ENCODE peak calls at places on chromosome 21, in seven cellular contexts. J is effector memory CD4-positive, alpha-beta T cell; C is NCI-H2029; L is HuH-7; K is stimulated activated CD4-positive, alpha-beta T cell treated with anti-CD3 and anti-CD28 coated beads, Interleukin-4, amount 100 ng/mL, for 1 hour; S is A549; T is caudate nucleus. N is an unnamed sample.

GRCh38 chr21:39048064-39048463 is 135.2 kb downstream of the PSMG1 start:
- DNase-seq in S (peak), K (no peak), T (no peak), C (peak), J (no peak), L (peak), N (peak)

GRCh38 chr21:29240136-29240535 is 58.6 kb upstream of the BACH1 start:
- DNase-seq in J (no peak), L (no peak), K (no peak), C (no peak), S (no peak), T (no peak), N (no peak)

GRCh38 chr21:27840273-27840672 is 873.4 kb upstream of the ADAMTS5 start:
- DNase-seq in L (no peak), T (no peak), S (no peak), C (no peak), J (no peak), K (no peak), N (no peak)

GRCh38 chr21:38995071-38995669 is 188.1 kb downstream of the PSMG1 start:
- DNase-seq in J (no peak), K (no peak), C (no peak), L (no peak), T (no peak), S (no peak), N (no peak)

GRCh38 chr21:17264182-17264581 is 248.7 kb upstream of the CXADR start:
- DNase-seq in C (no peak), L (no peak), J (no peak), S (no peak), K (no peak), T (no peak), N (no peak)

GRCh38 chr21:23951251-23951650 is 1656.0 kb downstream of the MRPL39 start:
- DNase-seq in L (no peak), K (no peak), J (no peak), T (no peak), C (no peak), S (no peak), N (no peak)

GRCh38 chr21:27571706-27572105 is 604.8 kb upstream of the ADAMTS5 start:
- DNase-seq in T (no peak), K (no peak), L (no peak), J (no peak), C (no peak), S (no peak), N (no peak)

GRCh38 chr21:37551406-37552355 is 185.1 kb downstream of the DYRK1A start:
- DNase-seq in L (peak), T (no peak), J (no peak), S (no peak), C (peak), K (no peak), N (peak)

GRCh38 chr21:17089121-17089520 is 423.7 kb upstream of the CXADR start:
- DNase-seq in T (no peak), K (no peak), L (no peak), S (no peak), J (no peak), C (no peak), N (no peak)

GRCh38 chr21:31132574-31133242 is 94.4 kb upstream of the KRTAP19-8 start:
- DNase-seq in J (peak), T (no peak), K (peak), S (no peak), L (no peak), C (no peak), N (no peak)

GRCh38 chr21:38247738-38248509 is 8.9 kb upstream of the KCNJ15 start:
- DNase-seq in T (no peak), S (no peak), C (peak), L (no peak), K (no peak), J (no peak), N (no peak)

GRCh38 chr21:33687634-33688033 is 45.3 kb downstream of the ITSN1 start:
- DNase-seq in K (no peak), S (no peak), L (no peak), C (no peak), J (no peak), T (no peak), N (no peak)

GRCh38 chr21:45482899-45483821 is 59.1 kb downstream of the SLC19A1 start:
- DNase-seq in S (no peak), J (no peak), K (peak), T (no peak), L (no peak), C (no peak), N (no peak)

GRCh38 chr21:41768371-41769042 is 1.7 kb upstream of the RIPK4 start:
- DNase-seq in K (no peak), J (no peak), L (peak), T (no peak), C (peak), S (peak), N (peak)

GRCh38 chr21:41251961-41252642 is 64.5 kb upstream of the FAM3B start:
- DNase-seq in K (no peak), C (no peak), L (no peak), S (no peak), J (no peak), T (no peak), N (no peak)

GRCh38 chr21:35528109-35529042 is 479.3 kb upstream of the RUNX1 start:
- DNase-seq in S (no peak), L (no peak), C (peak), J (peak), T (no peak), K (peak), N (no peak)

N was measured in NCI-H2081.